ENCODE peak calls at places on chromosomes 6 and 20, in ten cellular contexts. X is Peyer's patch, U is HCT116, M is breast epithelium, C is erythroblast, G is testis, D is HepG2, F is endothelial cell of umbilical vein, N is esophagus squamous epithelium, T is spleen. O is an unnamed sample.

GRCh38 chr20:21048841-21049273 is 57.3 kb downstream of the LINC00237 start:
- DNase-seq in X (peak), U (peak), M (no peak), C (peak), G (peak), D (peak), F (peak), N (no peak), T (peak), O (peak)

GRCh38 chr20:63580796-63581461 is 6.9 kb upstream of the HELZ2 start:
- DNase-seq in X (peak), U (peak), M (peak), C (peak), G (peak), D (peak), F (peak), N (no peak), T (peak), O (no peak)

GRCh38 chr6:43954311-43955131 is 172.7 kb downstream of the MRPL14 start:
- DNase-seq in X (no peak), U (no peak), M (no peak), C (no peak), G (no peak), D (no peak), F (no peak), N (no peak), T (no peak), O (no peak)

GRCh38 chr6:68054776-68055175 is 580.3 kb upstream of the ADGRB3 start:
- DNase-seq in X (no peak), U (no peak), M (no peak), C (no peak), G (no peak), D (no peak), F (no peak), N (no peak), T (no peak), O (no peak)

GRCh38 chr6:14824060-14824834 is 421.6 kb upstream of the JARID2 start:
- DNase-seq in X (no peak), U (no peak), M (no peak), C (no peak), G (no peak), D (no peak), F (no peak), N (no peak), T (no peak), O (no peak)

GRCh38 chr6:49333345-49334120 is 129.5 kb downstream of the MMUT start:
- DNase-seq in X (no peak), U (no peak), M (no peak), C (no peak), G (no peak), D (no peak), F (no peak), N (no peak), T (no peak), O (no peak)

GRCh38 chr6:106648651-106649308 is 19.4 kb downstream of the QRSL1 start:
- DNase-seq in X (peak), U (no peak), M (no peak), C (no peak), G (no peak), D (no peak), F (no peak), N (no peak), T (no peak), O (no peak)

GRCh38 chr6:42441661-42442081 is 10.1 kb downstream of the TRERF1 start:
- DNase-seq in X (no peak), U (no peak), M (no peak), C (no peak), G (no peak), D (no peak), F (no peak), N (no peak), T (no peak), O (no peak)

GRCh38 chr6:84269947-84270733 is 42.7 kb upstream of the CEP162 start:
- DNase-seq in X (no peak), U (no peak), M (no peak), C (peak), G (no peak), D (peak), F (no peak), N (no peak), T (no peak), O (no peak)

GRCh38 chr20:49635829-49636228 is 67.9 kb upstream of the PTGIS start:
- DNase-seq in X (no peak), U (no peak), M (no peak), C (no peak), G (no peak), D (no peak), F (no peak), N (no peak), T (no peak), O (no peak)
- TF ChIP-seq POLR2A in X (no peak), U (no peak), M (no peak), C (no peak), G (no peak), D (no peak), F (no peak), N (no peak), T (no peak), O (no peak)

GRCh38 chr6:122789078-122789861 is at the start of gene SMPDL3A:
- DNase-seq in X (peak), U (peak), M (peak), C (peak), G (peak), D (peak), F (peak), N (no peak), T (peak), O (peak)

GRCh38 chr6:122788208-122788607 is 850 bp upstream of the SMPDL3A start:
- DNase-seq in X (no peak), U (no peak), M (no peak), C (no peak), G (no peak), D (no peak), F (no peak), N (no peak), T (no peak), O (no peak)

GRCh38 chr6:122790740-122791679 is 2.0 kb downstream of the SMPDL3A start:
- DNase-seq in X (no peak), U (no peak), M (no peak), C (no peak), G (no peak), D (peak), F (no peak), N (no peak), T (no peak), O (peak)

GRCh38 chr6:122788663-122789062 is 395 bp upstream of the SMPDL3A start:
- DNase-seq in X (no peak), U (no peak), M (no peak), C (no peak), G (no peak), D (no peak), F (no peak), N (no peak), T (no peak), O (no peak)

GRCh38 chr6:122789862-122790739 is 1.0 kb downstream of the SMPDL3A start:
- DNase-seq in X (no peak), U (no peak), M (no peak), C (no peak), G (no peak), D (no peak), F (peak), N (no peak), T (peak), O (peak)
- TF ChIP-seq POLR2A in X (no peak), U (no peak), M (no peak), C (no peak), G (no peak), D (peak), F (peak), N (no peak), T (no peak), O (no peak)

DNA sequence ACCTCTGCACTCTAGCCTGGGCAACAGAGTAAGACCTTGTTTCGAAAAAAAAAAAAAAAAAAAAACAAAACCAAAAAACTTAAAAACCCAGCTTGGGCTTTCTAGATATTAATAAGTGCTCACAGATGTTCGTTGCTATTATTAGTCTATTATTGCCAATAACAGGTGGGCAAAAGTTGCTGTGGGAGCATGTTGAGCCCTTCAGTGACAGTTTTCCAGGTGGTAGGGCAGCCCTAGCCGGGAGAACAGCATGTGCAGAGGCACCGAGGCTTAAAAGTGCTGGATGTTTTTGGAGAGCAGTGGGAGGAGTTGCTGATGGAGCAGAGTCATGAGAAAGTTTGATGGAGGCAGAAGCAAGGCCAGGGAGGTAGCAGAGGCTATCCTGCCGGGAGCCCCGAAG is 4.4 kb downstream of the PPP1R16B start:
- DNase-seq in X (no peak), U (no peak), M (no peak), C (no peak), G (no peak), D (no peak), F (no peak), N (no peak), T (no peak), O (no peak)
- TF ChIP-seq POLR2A in X (no peak), U (no peak), M (no peak), C (no peak), G (no peak), D (no peak), F (no peak), N (no peak), T (no peak), O (no peak)

DNA sequence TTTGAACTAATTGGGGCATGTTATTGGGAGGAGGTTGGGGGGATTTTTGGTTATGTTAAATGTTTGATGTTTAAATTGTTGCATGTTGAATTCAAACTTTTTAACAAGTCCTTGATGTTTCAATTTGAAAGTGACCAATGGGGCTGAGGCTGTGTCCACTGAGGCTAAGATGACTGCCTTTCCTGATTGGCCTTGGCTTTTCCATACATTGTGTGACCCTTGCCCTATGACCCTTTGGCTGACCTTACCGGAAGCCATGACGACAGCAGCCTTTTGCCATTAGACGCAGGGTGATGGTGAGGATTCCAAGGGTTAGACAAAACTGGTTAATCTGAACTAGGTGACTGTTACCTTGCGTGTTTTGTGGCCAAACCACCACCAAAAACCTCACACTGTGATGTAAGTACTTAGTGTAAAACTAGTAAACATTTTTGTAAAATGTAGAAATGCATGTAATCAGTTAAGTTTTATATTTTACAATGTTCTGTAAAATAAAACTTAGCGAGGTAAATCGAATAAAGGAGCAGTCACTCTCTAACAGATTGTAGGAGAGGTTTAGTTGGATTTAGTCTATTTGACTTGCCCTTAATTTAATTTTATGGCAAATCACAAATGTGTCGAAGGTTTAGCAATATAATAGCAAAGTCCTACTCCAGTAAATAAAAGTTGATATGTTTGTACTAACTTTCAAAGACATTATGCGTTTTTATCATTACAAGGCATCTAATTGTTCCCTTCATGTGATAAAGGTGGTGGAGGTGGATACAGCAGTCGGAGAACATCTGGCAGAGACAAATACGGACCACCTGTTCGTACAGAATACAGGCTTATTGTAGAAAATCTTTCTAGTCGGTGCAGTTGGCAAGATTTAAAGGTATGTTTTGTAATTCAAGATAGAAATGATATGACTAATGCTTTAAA is 1.6 kb downstream of the SRSF6 start:
- DNase-seq in X (no peak), U (no peak), M (no peak), C (peak), G (peak), D (no peak), F (peak), N (no peak), T (no peak), O (no peak)
- TF ChIP-seq POLR2A in X (no peak), U (no peak), M (no peak), C (peak), G (no peak), D (peak), F (no peak), N (no peak), T (no peak), O (no peak)

DNA sequence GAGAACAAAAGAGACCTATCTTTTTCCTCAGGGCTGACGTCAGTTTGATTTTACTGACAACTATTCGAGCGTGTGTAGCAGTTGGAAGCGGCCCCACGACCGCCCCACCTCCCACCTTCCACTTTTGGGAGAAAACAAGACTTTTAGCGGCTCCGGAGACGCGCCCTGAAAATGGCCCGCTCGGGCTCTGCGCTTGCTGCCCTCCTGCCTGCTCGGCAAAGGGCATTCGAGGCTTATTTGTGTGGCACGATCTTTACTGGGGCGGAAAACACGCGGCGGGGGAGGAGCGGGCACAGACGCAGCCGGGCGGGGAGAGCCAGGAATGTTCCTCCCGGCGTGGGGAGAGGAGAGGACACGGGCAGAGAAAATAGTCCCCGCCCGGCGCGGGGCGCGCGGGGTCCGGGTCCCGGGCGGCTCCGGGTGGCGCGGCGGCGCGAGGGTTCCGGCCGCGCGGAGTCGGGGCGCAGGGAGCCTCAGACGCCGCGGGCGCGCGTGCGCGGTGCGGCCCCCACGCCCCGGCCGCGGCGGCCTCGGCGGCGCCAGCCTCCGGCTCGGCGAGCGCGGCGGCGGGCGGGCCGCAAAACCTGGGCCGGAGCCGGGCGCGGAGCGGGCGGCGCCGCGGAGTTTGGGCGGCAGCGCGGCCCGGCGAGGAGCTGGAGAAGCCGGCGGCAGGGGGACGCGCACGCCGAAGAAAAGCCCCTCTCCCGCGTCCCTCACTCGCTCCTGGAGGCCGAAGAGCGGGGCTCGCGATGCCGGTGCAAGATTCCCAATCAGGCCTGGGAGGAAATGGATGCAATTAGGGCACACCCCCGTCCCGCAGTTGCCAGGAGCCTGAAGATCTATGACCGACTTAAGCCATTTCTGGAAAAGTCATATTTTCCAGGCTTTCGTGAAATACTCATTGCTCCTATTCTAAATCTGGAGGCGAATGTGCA is 90.0 kb upstream of the ARID1B start:
- DNase-seq in X (peak), U (peak), M (peak), C (peak), G (peak), D (peak), F (peak), N (peak), T (peak), O (peak)
- TF ChIP-seq POLR2A in X (peak), U (peak), M (peak), C (peak), G (peak), D (peak), F (peak), N (no peak), T (peak), O (peak)

DNA sequence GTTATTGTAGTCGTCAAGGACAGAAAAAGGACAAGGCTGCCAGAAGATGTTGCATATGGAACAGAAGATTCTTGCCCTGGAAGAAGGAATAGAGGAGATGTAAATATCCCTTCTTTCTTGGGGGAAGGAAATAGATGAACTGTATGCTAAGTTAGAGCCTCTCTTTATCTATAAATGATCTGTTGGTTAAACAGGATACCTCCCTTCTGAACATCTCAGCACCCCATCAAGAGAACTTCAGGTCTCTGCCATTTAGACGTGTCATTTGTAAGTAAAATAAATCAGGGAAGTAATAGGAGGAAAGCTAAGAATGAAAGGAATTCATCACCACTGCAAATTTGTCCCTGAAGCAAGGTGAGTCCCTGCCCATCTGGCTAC is 42.6 kb upstream of the TNFAIP3 start:
- DNase-seq in X (no peak), U (no peak), M (no peak), C (no peak), G (no peak), D (no peak), F (no peak), N (no peak), T (no peak), O (no peak)
- TF ChIP-seq POLR2A in X (peak), U (no peak), M (no peak), C (no peak), G (no peak), D (no peak), F (no peak), N (no peak), T (no peak), O (no peak)